ENCODE peak calls at places on chromosomes 11 and 22, in five cellular contexts. One of them, this sample, is unnamed.
A peak's percentile ranks its signal among the peaks of the same experiment; 100 is the strongest.

GRCh38 chr11:17014774-17015638 is 792 bp upstream of the PLEKHA7 start:
- DNase-seq in IMR-90: no peak
- DNase-seq in spleen: no peak
- DNase-seq in breast epithelium: no peak
- DNase-seq in A549: peak; percentile 89
- DNase-seq in this sample: no peak

GRCh38 chr22:29369460-29369859 is 18.9 kb downstream of the AP1B1 start:
- DNase-seq in spleen: peak; percentile 76
- DNase-seq in IMR-90: peak; percentile 76
- DNase-seq in A549: no peak
- DNase-seq in breast epithelium: no peak
- DNase-seq in this sample: no peak

GRCh38 chr11:61752117-61752924 is at the start of gene MYRF:
- DNase-seq in spleen: peak; percentile 84
- DNase-seq in breast epithelium: no peak
- DNase-seq in A549: no peak
- DNase-seq in IMR-90: peak; percentile 14
- DNase-seq in this sample: peak; percentile 95

GRCh38 chr11:26571861-26572654 is at the start of gene MUC15:
- DNase-seq in A549: no peak
- DNase-seq in breast epithelium: no peak
- DNase-seq in spleen: no peak
- DNase-seq in IMR-90: no peak
- DNase-seq in this sample: peak; percentile 55

GRCh38 chr11:7551571-7551970 is 37.8 kb downstream of the PPFIBP2 start:
- DNase-seq in IMR-90: peak; percentile 43
- DNase-seq in A549: no peak
- DNase-seq in spleen: no peak
- DNase-seq in breast epithelium: no peak
- DNase-seq in this sample: no peak

GRCh38 chr11:47564933-47565339 is 463 bp upstream of the PTPMT1 start:
- DNase-seq in A549: no peak
- DNase-seq in spleen: no peak
- DNase-seq in IMR-90: no peak
- DNase-seq in breast epithelium: no peak
- DNase-seq in this sample: no peak

GRCh38 chr22:36409911-36410756 is 22.4 kb upstream of the MYH9 start:
- DNase-seq in A549: no peak
- DNase-seq in breast epithelium: peak; percentile 99
- DNase-seq in IMR-90: no peak
- DNase-seq in spleen: peak; percentile 92
- DNase-seq in this sample: peak; percentile 97

GRCh38 chr11:134071766-134072403 is 3.0 kb downstream of the JAM3 start:
- DNase-seq in A549: no peak
- DNase-seq in spleen: no peak
- DNase-seq in IMR-90: peak; percentile 16
- DNase-seq in breast epithelium: no peak
- DNase-seq in this sample: no peak

GRCh38 chr11:116077092-116077491 is 572.9 kb upstream of the CADM1 start:
- DNase-seq in A549: no peak
- DNase-seq in IMR-90: no peak
- DNase-seq in spleen: no peak
- DNase-seq in breast epithelium: no peak
- DNase-seq in this sample: no peak

GRCh38 chr11:10387209-10388083 is 67.6 kb upstream of the AMPD3 start:
- DNase-seq in IMR-90: peak; percentile 92
- DNase-seq in spleen: no peak
- DNase-seq in A549: no peak
- DNase-seq in breast epithelium: no peak
- DNase-seq in this sample: peak; percentile 20

GRCh38 chr11:10386361-10386760 is 68.7 kb upstream of the AMPD3 start:
- DNase-seq in A549: no peak
- DNase-seq in spleen: no peak
- DNase-seq in breast epithelium: no peak
- DNase-seq in IMR-90: no peak
- DNase-seq in this sample: no peak

GRCh38 chr11:10386861-10387208 is 68.2 kb upstream of the AMPD3 start:
- DNase-seq in IMR-90: no peak
- DNase-seq in A549: no peak
- DNase-seq in breast epithelium: no peak
- DNase-seq in spleen: no peak
- DNase-seq in this sample: no peak

GRCh38 chr11:10388096-10388495 is 67.0 kb upstream of the AMPD3 start:
- DNase-seq in breast epithelium: no peak
- DNase-seq in A549: no peak
- DNase-seq in spleen: no peak
- DNase-seq in IMR-90: no peak
- DNase-seq in this sample: no peak

DNA sequence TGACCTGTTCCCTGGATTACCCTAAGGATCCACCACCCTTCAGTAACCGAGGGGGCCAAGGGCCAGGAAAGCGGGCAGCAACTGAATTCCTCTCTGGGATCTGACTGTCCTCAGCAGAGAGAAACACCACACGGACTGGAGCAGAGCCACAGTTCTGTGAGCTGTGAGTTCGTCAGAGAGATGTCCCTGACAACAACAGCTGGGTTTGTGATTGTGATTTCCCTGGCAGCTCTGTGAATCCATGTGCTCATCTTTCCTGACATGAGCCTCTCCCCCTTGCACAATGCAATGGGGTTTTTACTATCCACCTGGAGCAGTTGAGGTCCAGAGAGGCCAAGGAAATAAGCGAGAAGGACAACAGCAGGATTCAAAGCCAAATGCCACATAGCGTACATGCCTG is 69.4 kb upstream of the AMPD3 start:
- DNase-seq in IMR-90: peak; percentile 49
- DNase-seq in spleen: no peak
- DNase-seq in breast epithelium: no peak
- DNase-seq in A549: no peak
- DNase-seq in this sample: no peak
- H3K4me1 ChIP-seq in IMR-90: peaks cover 29% of the 10 kb centered on the region
- H3K4me1 ChIP-seq in spleen: no peaks in the 10 kb centered on the region
- H3K4me1 ChIP-seq in breast epithelium: no peaks in the 10 kb centered on the region
- H3K4me1 ChIP-seq in A549: peaks cover 26% of the 10 kb centered on the region
- H3K4me1 ChIP-seq in this sample: peaks cover 4% of the 10 kb centered on the region

DNA sequence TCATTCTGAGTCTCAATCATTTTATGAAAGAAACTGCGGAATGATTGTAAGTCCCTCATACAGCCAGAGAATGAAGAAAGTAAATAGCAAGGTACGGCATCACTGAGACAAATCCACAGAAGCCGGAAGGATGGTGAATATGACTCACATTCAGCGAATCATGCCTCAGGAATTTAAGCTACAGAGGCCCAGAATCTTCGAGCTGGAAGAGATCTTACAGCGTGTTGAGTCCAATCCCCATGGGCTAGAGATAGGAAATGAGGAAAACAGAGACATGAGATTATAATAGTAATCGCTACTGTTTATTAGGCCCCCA is 173.2 kb downstream of the KIF18A start:
- DNase-seq in A549: peak; percentile 88
- DNase-seq in breast epithelium: no peak
- DNase-seq in spleen: no peak
- DNase-seq in IMR-90: peak; percentile 98
- DNase-seq in this sample: no peak
- TF ChIP-seq POLR2A in A549: no peak
- TF ChIP-seq POLR2A in breast epithelium: no peak
- TF ChIP-seq POLR2A in spleen: no peak
- TF ChIP-seq POLR2A in IMR-90: no peak
- TF ChIP-seq POLR2A in this sample: no peak

DNA sequence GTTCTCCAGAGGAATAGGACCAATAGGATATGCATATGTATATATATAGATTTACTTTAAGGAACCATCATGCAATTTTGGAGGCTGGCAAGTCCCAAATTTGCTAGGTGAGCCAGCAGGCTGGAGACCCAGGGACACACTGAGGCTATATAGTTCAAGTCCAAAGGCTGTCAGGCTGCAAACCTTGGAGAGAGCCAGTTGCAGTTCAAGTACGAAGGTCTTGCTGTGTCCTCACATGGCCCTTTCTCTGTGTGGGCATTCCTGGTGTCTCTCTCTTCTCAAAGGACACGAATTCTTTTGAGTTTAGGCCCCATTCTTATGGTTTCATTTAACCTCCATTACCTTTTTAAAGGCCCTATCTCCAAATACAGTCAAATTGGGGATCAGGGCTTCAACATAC is 134.4 kb upstream of the SORL1-AS1 start:
- DNase-seq in IMR-90: no peak
- DNase-seq in breast epithelium: no peak
- DNase-seq in spleen: no peak
- DNase-seq in A549: no peak
- DNase-seq in this sample: no peak
- H3K27ac ChIP-seq in IMR-90: no peak overlapping the region
- H3K27ac ChIP-seq in breast epithelium: no peak overlapping the region
- H3K27ac ChIP-seq in spleen: no peak overlapping the region
- H3K27ac ChIP-seq in A549: no peak overlapping the region
- H3K27ac ChIP-seq in this sample: no peak overlapping the region

DNA sequence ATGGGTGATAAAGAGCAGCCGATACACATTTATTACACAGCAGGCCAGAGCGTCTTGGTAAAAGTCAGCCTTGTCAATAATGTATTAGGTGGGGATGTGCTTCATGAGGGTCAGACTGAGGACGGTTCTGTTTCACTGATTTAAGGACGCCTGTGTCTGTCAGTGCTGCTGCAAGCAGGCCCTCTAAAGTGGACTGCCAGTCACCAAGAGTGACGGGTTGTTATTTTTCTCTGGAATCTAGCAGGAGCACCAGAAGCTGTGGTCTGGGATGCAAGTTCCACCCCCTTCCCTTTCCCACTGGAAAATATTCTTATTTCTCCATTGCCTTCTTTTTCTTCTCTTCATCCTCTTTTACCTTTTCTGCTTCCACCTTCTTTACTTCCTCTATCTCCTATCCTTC is 191.2 kb upstream of the NCAM1 start:
- DNase-seq in IMR-90: no peak
- DNase-seq in A549: no peak
- DNase-seq in spleen: no peak
- DNase-seq in breast epithelium: no peak
- DNase-seq in this sample: no peak
- H3K4me1 ChIP-seq in IMR-90: no peaks in the 10 kb centered on the region
- H3K4me1 ChIP-seq in A549: no peaks in the 10 kb centered on the region
- H3K4me1 ChIP-seq in spleen: no peaks in the 10 kb centered on the region
- H3K4me1 ChIP-seq in breast epithelium: no peaks in the 10 kb centered on the region
- H3K4me1 ChIP-seq in this sample: no peaks in the 10 kb centered on the region

GRCh38 chr11:67397536-67397935 is 4.1 kb downstream of the PPP1CA start:
- DNase-seq in spleen: no peak
- DNase-seq in IMR-90: no peak
- DNase-seq in A549: no peak
- DNase-seq in breast epithelium: no peak
- DNase-seq in this sample: peak; percentile 49
- TF ChIP-seq POLR2A in spleen: no peak
- TF ChIP-seq POLR2A in IMR-90: no peak
- TF ChIP-seq POLR2A in A549: no peak
- TF ChIP-seq POLR2A in breast epithelium: no peak
- TF ChIP-seq POLR2A in this sample: no peak

GRCh38 chr11:65834202-65834601 is 439 bp downstream of the SNX32 start:
- DNase-seq in breast epithelium: no peak
- DNase-seq in A549: no peak
- DNase-seq in IMR-90: no peak
- DNase-seq in spleen: no peak
- DNase-seq in this sample: no peak

GRCh38 chr11:65829459-65829858 is 4.3 kb upstream of the SNX32 start:
- DNase-seq in A549: no peak
- DNase-seq in spleen: no peak
- DNase-seq in breast epithelium: no peak
- DNase-seq in IMR-90: no peak
- DNase-seq in this sample: no peak

GRCh38 chr11:65827774-65828156 is 6.0 kb upstream of the SNX32 start:
- DNase-seq in breast epithelium: no peak
- DNase-seq in A549: no peak
- DNase-seq in spleen: no peak
- DNase-seq in IMR-90: peak; percentile 44
- DNase-seq in this sample: no peak

DNA sequence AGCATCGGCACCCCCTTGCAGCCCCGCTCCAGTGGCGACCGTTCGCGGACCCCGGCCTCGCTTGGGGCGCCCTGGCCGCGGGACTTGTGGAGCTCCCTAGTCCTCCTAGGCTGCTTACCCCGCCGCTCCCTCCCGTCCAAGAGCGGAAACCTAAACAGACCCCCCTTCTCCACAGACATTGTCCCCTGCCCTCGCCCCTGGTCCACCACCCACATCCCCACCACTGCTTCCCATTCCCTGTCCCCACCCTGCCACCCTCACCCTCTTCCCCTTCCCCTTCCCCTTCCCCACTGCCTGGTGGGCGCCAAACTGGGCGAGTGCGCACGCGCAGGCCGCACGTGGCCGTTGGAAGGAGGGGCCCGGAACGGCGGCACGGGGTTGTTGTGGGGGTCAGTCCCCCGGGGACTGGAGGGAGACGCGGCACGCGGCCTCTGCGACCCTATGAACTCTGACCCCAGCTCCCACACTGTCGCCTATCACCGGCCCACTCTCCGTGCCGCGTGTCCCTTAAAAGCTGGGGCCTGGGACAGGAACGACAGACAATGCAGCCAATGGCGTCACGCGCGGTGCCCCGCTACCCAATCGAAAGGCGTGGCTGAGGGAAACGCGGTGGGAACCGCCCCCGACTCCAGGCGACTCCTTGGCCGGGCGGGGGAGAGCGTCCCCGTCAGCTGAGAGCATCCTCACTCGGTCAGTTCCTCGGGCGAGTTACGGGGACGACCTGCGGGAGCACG is at the start of gene SNX32:
- DNase-seq in breast epithelium: peak; percentile 92
- DNase-seq in A549: no peak
- DNase-seq in spleen: peak; percentile 96
- DNase-seq in IMR-90: peak; percentile 90
- DNase-seq in this sample: peak; percentile 98
- H3K27ac ChIP-seq in breast epithelium: peak within 1 kb of the TSS; percentile 66
- H3K27ac ChIP-seq in A549: no peak within 1 kb of the TSS
- H3K27ac ChIP-seq in spleen: peak within 1 kb of the TSS; percentile 63
- H3K27ac ChIP-seq in IMR-90: peak within 1 kb of the TSS; percentile 28
- H3K27ac ChIP-seq in this sample: peak within 1 kb of the TSS; percentile 70

This sample was measured in upper lobe of left lung.